ENCODE peak calls at places on chromosome X, in six cellular contexts. N, R, I, S, D and P are unnamed samples.
A peak's percentile ranks its signal among the peaks of the same experiment; 100 is the strongest.

GRCh38 chrX:45803383-45803921 is 602.8 kb upstream of the DIPK2B start:
- DNase-seq in N (peak; percentile 90), R (no peak), I (peak; percentile 92), S (peak; percentile 93), D (peak; percentile 12), P (no peak)

GRCh38 chrX:68894513-68895338 is 65.9 kb downstream of the EFNB1 start:
- DNase-seq in N (peak; percentile 67), R (no peak), I (peak; percentile 49), S (peak; percentile 63), D (no peak), P (no peak)

GRCh38 chrX:87896057-87896456 is 378.5 kb downstream of the KLHL4 start:
- DNase-seq in N (no peak), R (no peak), I (no peak), S (no peak), D (peak; percentile 1), P (no peak)

GRCh38 chrX:41027388-41027787 is 57.9 kb upstream of the USP9X start:
- DNase-seq in N (peak; percentile 53), R (no peak), I (peak; percentile 77), S (peak; percentile 74), D (no peak), P (no peak)

GRCh38 chrX:49186125-49187027 is at the start of gene PRICKLE3:
- DNase-seq in N (peak; percentile 70), R (peak; percentile 87), I (no peak), S (no peak), D (peak; percentile 87), P (peak; percentile 86)

GRCh38 chrX:128020701-128021100 is 31.5 kb downstream of the ACTRT1 start:
- DNase-seq in N (peak; percentile 89), R (no peak), I (peak; percentile 89), S (peak; percentile 22), D (no peak), P (no peak)

GRCh38 chrX:120302434-120302833 is 8.8 kb downstream of the TMEM255A start:
- DNase-seq in N (peak; percentile 3), R (peak; percentile 85), I (no peak), S (no peak), D (peak; percentile 82), P (peak; percentile 29)

GRCh38 chrX:43493751-43494150 is 162.3 kb upstream of the MAOA start:
- DNase-seq in N (peak; percentile 9), R (no peak), I (no peak), S (no peak), D (no peak), P (no peak)

GRCh38 chrX:146907391-146908240 is 93.1 kb upstream of the CXorf51A start:
- DNase-seq in N (peak; percentile 17), R (no peak), I (peak; percentile 12), S (no peak), D (no peak), P (no peak)

GRCh38 chrX:71998836-71999509 is 88.3 kb downstream of the NHSL2 start:
- DNase-seq in N (no peak), R (peak; percentile 40), I (no peak), S (no peak), D (peak; percentile 29), P (peak; percentile 30)

GRCh38 chrX:35025820-35026219 is 83.2 kb downstream of the FAM47B start:
- DNase-seq in N (peak; percentile 52), R (no peak), I (peak; percentile 24), S (no peak), D (no peak), P (no peak)

GRCh38 chrX:138756234-138756633 is 44.7 kb upstream of the FGF13 start:
- DNase-seq in N (peak; percentile 57), R (no peak), I (no peak), S (peak; percentile 69), D (no peak), P (no peak)
- TF ChIP-seq CTCF in N (peak; percentile 47), R (no peak), I (no peak), S (peak; percentile 35), D (no peak), P (no peak)

GRCh38 chrX:136767104-136767941 is 13.4 kb downstream of the ARHGEF6 start:
- DNase-seq in N (peak; percentile 28), R (peak; percentile 73), I (no peak), S (peak; percentile 52), D (peak; percentile 79), P (peak; percentile 74)
- TF ChIP-seq CTCF in N (no peak), R (peak; percentile 55), I (peak; percentile 14), S (no peak), D (no peak), P (no peak)

DNA sequence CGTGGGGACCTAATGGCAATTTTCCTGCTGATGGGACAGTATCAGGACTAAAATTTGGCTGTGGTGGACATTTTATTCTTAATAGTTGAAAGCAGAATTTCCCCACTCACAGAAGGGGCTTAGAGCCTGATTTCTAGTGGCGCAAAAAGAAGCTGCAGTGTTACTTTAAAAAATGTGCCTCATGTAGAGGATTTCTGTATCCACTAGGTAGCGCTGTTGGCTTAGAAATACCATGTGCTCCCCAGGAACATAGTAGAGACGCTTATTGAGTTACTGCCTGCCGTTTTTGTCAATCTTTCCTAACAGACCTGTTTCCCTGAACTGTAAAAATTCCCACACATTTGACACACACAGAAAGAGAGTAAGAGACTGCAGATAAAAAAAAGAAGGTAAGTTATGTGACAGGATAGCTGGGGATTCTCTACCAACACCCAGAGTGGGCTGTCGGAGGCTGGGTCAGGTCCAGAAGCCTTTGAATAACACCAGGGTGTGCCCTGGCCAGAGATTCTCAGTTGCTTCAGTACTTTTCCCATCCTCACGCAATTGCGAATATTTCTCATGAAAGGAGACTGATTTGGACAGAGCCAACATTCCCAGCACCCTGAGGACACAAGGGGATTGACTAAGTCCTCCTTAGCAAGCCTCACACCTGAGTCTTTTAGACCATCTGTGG is 88.4 kb downstream of the ZXDA start:
- DNase-seq in N (peak; percentile 60), R (peak; percentile 65), I (peak; percentile 14), S (peak; percentile 16), D (peak; percentile 55), P (peak; percentile 18)
- TF ChIP-seq CTCF in N (peak; percentile 52), R (peak; percentile 76), I (peak; percentile 70), S (peak; percentile 30), D (peak; percentile 45), P (peak; percentile 54)

GRCh38 chrX:17669891-17670290 is 67.4 kb upstream of the SCML1 start:
- DNase-seq in N (no peak), R (no peak), I (no peak), S (no peak), D (no peak), P (no peak)

GRCh38 chrX:17670874-17671273 is 66.4 kb upstream of the SCML1 start:
- DNase-seq in N (no peak), R (no peak), I (no peak), S (no peak), D (no peak), P (no peak)

GRCh38 chrX:17674611-17675010 is 62.7 kb upstream of the SCML1 start:
- DNase-seq in N (no peak), R (no peak), I (no peak), S (peak; percentile 8), D (no peak), P (no peak)

GRCh38 chrX:17669458-17669857 is 67.8 kb upstream of the SCML1 start:
- DNase-seq in N (no peak), R (no peak), I (no peak), S (no peak), D (no peak), P (no peak)

DNA sequence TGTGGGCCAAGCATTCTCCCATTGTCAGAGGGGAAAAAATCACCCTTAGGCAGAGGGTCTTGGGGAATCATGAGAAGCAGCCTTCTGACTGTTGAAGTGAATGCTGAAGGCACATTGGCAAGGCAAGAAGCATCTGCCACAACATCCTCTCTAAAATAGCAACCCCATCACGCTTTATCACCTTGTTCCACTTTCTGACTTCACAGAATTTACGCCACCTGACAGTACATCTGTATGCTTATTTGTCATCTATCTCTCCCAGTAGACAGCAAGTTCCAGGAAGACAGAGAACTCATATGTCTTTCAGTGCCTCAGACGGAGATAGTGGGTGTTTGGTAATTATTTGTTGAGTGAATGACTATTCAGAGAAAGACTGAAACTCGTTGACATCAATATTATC is 68.4 kb upstream of the SCML1 start:
- DNase-seq in N (no peak), R (no peak), I (no peak), S (no peak), D (no peak), P (no peak)
- TF ChIP-seq CTCF in N (no peak), R (no peak), I (no peak), S (no peak), D (no peak), P (no peak)

GRCh38 chrX:103467156-103467555 is 52.1 kb downstream of the RAB40A start:
- DNase-seq in N (no peak), R (no peak), I (no peak), S (no peak), D (no peak), P (no peak)

GRCh38 chrX:103464774-103465117 is 54.5 kb downstream of the RAB40A start:
- DNase-seq in N (peak; percentile 72), R (peak; percentile 55), I (peak; percentile 48), S (peak; percentile 32), D (peak; percentile 70), P (peak; percentile 32)

GRCh38 chrX:103467870-103468269 is 51.4 kb downstream of the RAB40A start:
- DNase-seq in N (no peak), R (no peak), I (no peak), S (no peak), D (no peak), P (no peak)

GRCh38 chrX:103461156-103461555 is 58.1 kb downstream of the RAB40A start:
- DNase-seq in N (peak; percentile 45), R (no peak), I (peak; percentile 9), S (no peak), D (no peak), P (no peak)

DNA sequence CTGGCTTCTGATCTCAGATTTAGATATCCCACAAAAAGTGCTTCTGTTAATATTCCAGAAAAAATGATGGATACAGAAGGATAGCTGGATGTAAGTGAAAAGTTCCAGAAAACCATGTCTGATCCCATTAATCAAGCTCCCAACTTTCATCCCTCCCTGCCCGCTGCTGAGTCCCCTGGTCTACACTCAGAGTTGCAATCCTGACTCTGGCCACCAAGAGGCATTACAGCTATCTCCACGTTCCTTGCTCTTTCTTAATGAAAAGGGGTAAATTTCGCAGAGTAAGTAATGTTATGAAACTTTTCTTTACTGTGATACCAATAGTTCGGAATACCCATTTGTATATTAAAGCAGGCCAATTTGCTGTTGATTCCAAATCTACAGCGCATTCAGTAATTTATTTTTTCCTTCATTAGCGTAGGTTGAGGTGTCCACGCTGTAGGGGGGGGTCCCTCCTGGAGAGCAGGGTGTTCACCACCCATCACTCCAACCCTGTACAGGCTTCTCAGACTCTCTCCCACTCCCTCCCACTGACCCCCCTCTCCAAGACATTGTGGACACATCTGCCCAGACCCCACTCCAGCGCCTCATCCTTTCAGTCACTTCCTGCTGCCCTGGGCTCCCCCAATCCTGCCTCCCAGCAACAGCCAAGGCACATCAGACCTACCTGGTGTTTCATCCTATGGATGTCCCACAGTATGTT is 55.1 kb downstream of the RAB40A start:
- DNase-seq in N (peak; percentile 47), R (peak; percentile 31), I (peak; percentile 48), S (peak; percentile 30), D (peak; percentile 11), P (peak; percentile 22)
- TF ChIP-seq CTCF in N (peak; percentile 55), R (no peak), I (peak; percentile 57), S (peak; percentile 49), D (peak; percentile 34), P (no peak)

GRCh38 chrX:150680974-150681373 is 12.2 kb upstream of the MTMR1 start:
- DNase-seq in N (peak; percentile 50), R (peak; percentile 31), I (peak; percentile 19), S (no peak), D (no peak), P (no peak)
- TF ChIP-seq CTCF in N (peak; percentile 68), R (peak; percentile 68), I (peak; percentile 71), S (peak; percentile 22), D (peak; percentile 16), P (peak; percentile 23)